ENCODE peak calls at places on chromosomes 6 and 20, in ten cellular contexts. Y is ovary; G is AG08396; K is chondrocyte; X is A549; L is hypothalamus; Z is AG20443; J is H4; D is activated naive CD4-positive, alpha-beta T cell treated with anti-CD3 and anti-CD28 coated beads for 36 hours; O is right atrium auricular region. W is an unnamed sample.

GRCh38 chr6:114135348-114136002 is 164.5 kb upstream of the HDAC2 start:
- DNase-seq in K (no peak), J (no peak), G (no peak), X (no peak), L (no peak), Y (no peak), O (no peak), D (no peak), Z (no peak), W (no peak)

GRCh38 chr6:98716341-98716740 is 118.0 kb upstream of the POU3F2 start:
- DNase-seq in K (no peak), O (no peak), Y (no peak), L (no peak), Z (no peak), D (no peak), J (no peak), G (no peak), X (no peak), W (no peak)

GRCh38 chr20:24798930-24799705 is 150.0 kb upstream of the CST7 start:
- DNase-seq in K (peak), O (no peak), X (no peak), Y (no peak), D (no peak), Z (peak), J (no peak), G (no peak), L (no peak), W (peak)

GRCh38 chr6:53929340-53930120 is 134.7 kb downstream of the LRRC1 start:
- DNase-seq in O (no peak), K (no peak), L (no peak), X (no peak), D (no peak), G (no peak), J (no peak), Y (no peak), Z (no peak), W (no peak)

GRCh38 chr6:37635319-37635718 is 62.4 kb downstream of the MDGA1 start:
- DNase-seq in J (no peak), G (no peak), K (no peak), L (no peak), D (no peak), Z (no peak), O (no peak), Y (no peak), X (no peak), W (no peak)

GRCh38 chr6:30223339-30223738 is 10.1 kb upstream of the TRIM26 start:
- DNase-seq in Z (no peak), Y (no peak), D (no peak), J (no peak), L (no peak), G (no peak), X (no peak), K (no peak), O (no peak), W (no peak)

GRCh38 chr6:45835725-45836437 is 179.8 kb downstream of the CLIC5 start:
- DNase-seq in X (no peak), Y (no peak), J (peak), L (no peak), G (no peak), Z (no peak), K (no peak), O (no peak), D (no peak), W (peak)

GRCh38 chr6:2977799-2978558 is 6.6 kb upstream of the SERPINB6 start:
- DNase-seq in L (no peak), O (no peak), J (no peak), G (no peak), D (no peak), K (no peak), X (no peak), Z (no peak), Y (no peak), W (peak)

GRCh38 chr6:47787620-47788497 is 6.0 kb downstream of the OPN5 start:
- DNase-seq in X (peak), G (peak), L (no peak), Z (peak), J (peak), O (no peak), D (peak), K (no peak), Y (peak), W (peak)

GRCh38 chr6:135921176-135921575 is 69.7 kb downstream of the PDE7B start:
- DNase-seq in D (no peak), Y (no peak), K (no peak), J (no peak), Z (no peak), G (no peak), L (no peak), X (no peak), O (no peak), W (peak)

GRCh38 chr20:34526466-34526865 is 10.2 kb downstream of the DYNLRB1 start:
- DNase-seq in X (no peak), G (no peak), O (no peak), L (no peak), Y (no peak), J (no peak), K (no peak), D (no peak), Z (no peak), W (no peak)

GRCh38 chr6:6368684-6369052 is 48.2 kb upstream of the F13A1 start:
- DNase-seq in O (no peak), Y (no peak), G (no peak), L (no peak), Z (no peak), K (no peak), X (no peak), J (no peak), D (no peak), W (no peak)

GRCh38 chr6:24673625-24674024 is 6.7 kb downstream of the ACOT13 start:
- DNase-seq in X (no peak), G (no peak), D (no peak), L (no peak), O (no peak), Z (no peak), J (no peak), Y (no peak), K (no peak), W (no peak)

GRCh38 chr6:39048481-39049399 is at the start of gene GLP1R:
- DNase-seq in O (no peak), Y (no peak), G (no peak), X (no peak), D (no peak), J (no peak), Z (no peak), L (no peak), K (no peak), W (no peak)

GRCh38 chr6:47353822-47354221 is 44.1 kb upstream of the TNFRSF21 start:
- DNase-seq in D (no peak), Z (no peak), K (no peak), O (no peak), Y (no peak), G (no peak), J (no peak), X (no peak), L (no peak), W (peak)

GRCh38 chr6:43744931-43745727 is 24.9 kb upstream of the VEGFA start:
- DNase-seq in J (no peak), Y (no peak), K (peak), G (no peak), Z (no peak), X (no peak), O (no peak), D (no peak), L (no peak), W (no peak)

GRCh38 chr6:106858653-106859092 is 115.9 kb downstream of the CD24 start:
- DNase-seq in G (peak), X (peak), Z (peak), K (no peak), Y (no peak), J (peak), D (no peak), O (no peak), L (no peak), W (peak)

GRCh38 chr20:62768815-62769287 is 27.4 kb upstream of the MRGBP start:
- DNase-seq in G (peak), X (no peak), L (no peak), D (no peak), Z (peak), K (peak), Y (no peak), J (no peak), O (no peak), W (peak)

GRCh38 chr20:45997187-45997586 is 11.5 kb upstream of the MMP9 start:
- DNase-seq in O (no peak), L (no peak), K (peak), X (no peak), Y (no peak), G (no peak), D (no peak), J (no peak), Z (no peak), W (no peak)

GRCh38 chr6:150720774-150721233 is 121.1 kb downstream of the PLEKHG1 start:
- DNase-seq in O (no peak), Y (no peak), G (no peak), D (no peak), J (peak), L (no peak), Z (no peak), X (no peak), K (no peak), W (no peak)

GRCh38 chr20:44861547-44862006 is 23.9 kb upstream of the YWHAB start:
- DNase-seq in D (no peak), X (no peak), O (peak), L (no peak), J (peak), G (peak), K (no peak), Y (peak), Z (peak), W (peak)

GRCh38 chr6:52537001-52537753 is 39.7 kb downstream of the TRAM2 start:
- DNase-seq in Z (no peak), K (no peak), D (peak), Y (no peak), L (no peak), X (no peak), J (no peak), O (no peak), G (no peak), W (no peak)

GRCh38 chr20:53606364-53606985 is 12.8 kb upstream of the ZNF217 start:
- DNase-seq in Y (peak), J (no peak), G (peak), Z (peak), D (no peak), L (no peak), O (peak), X (no peak), K (no peak), W (peak)

GRCh38 chr6:113623124-113623523 is 234.0 kb upstream of the MARCKS start:
- DNase-seq in O (no peak), X (no peak), J (no peak), Z (no peak), G (no peak), Y (no peak), L (no peak), D (no peak), K (no peak), W (no peak)

GRCh38 chr6:133309579-133309978 is 68.4 kb downstream of the EYA4 start:
- DNase-seq in X (no peak), J (no peak), D (no peak), O (no peak), Y (no peak), Z (no peak), G (no peak), K (no peak), L (no peak), W (peak)

GRCh38 chr20:38581013-38581412 is at the start of gene ADIG:
- DNase-seq in Z (no peak), L (peak), Y (no peak), K (no peak), O (no peak), X (no peak), D (no peak), G (no peak), J (no peak), W (no peak)